ENCODE peak calls at places on chromosome 22, in eight cellular contexts. One of them, this sample, is unnamed.

GRCh38 chr22:17734197-17734596 is 40.1 kb downstream of the BID start:
- DNase-seq in upper lobe of right lung: no peak
- DNase-seq in tibial artery: no peak
- DNase-seq in GM23338: no peak
- DNase-seq in stomach: no peak
- DNase-seq in transverse colon: no peak
- DNase-seq in cardiac muscle cell: no peak
- DNase-seq in IMR-90: peak; percentile 87
- DNase-seq in this sample: no peak

GRCh38 chr22:49930596-49931412 is 12.4 kb downstream of the CRELD2 start:
- DNase-seq in stomach: peak; percentile 87
- DNase-seq in GM23338: peak; percentile 43
- DNase-seq in transverse colon: peak; percentile 83
- DNase-seq in tibial artery: peak; percentile 80
- DNase-seq in upper lobe of right lung: peak; percentile 79
- DNase-seq in IMR-90: peak; percentile 66
- DNase-seq in cardiac muscle cell: peak; percentile 87
- DNase-seq in this sample: peak; percentile 75

GRCh38 chr22:20638143-20638870 is 130.9 kb downstream of the MED15 start:
- DNase-seq in stomach: peak; percentile 54
- DNase-seq in cardiac muscle cell: no peak
- DNase-seq in upper lobe of right lung: peak; percentile 7
- DNase-seq in transverse colon: no peak
- DNase-seq in tibial artery: no peak
- DNase-seq in IMR-90: no peak
- DNase-seq in GM23338: no peak
- DNase-seq in this sample: no peak

GRCh38 chr22:20031732-20032406 is 11.0 kb downstream of the TANGO2 start:
- DNase-seq in cardiac muscle cell: no peak
- DNase-seq in IMR-90: no peak
- DNase-seq in stomach: peak; percentile 35
- DNase-seq in GM23338: peak; percentile 46
- DNase-seq in tibial artery: no peak
- DNase-seq in transverse colon: peak; percentile 61
- DNase-seq in upper lobe of right lung: no peak
- DNase-seq in this sample: no peak

GRCh38 chr22:45216133-45217003 is 24.3 kb downstream of the KIAA0930 start:
- DNase-seq in cardiac muscle cell: peak; percentile 72
- DNase-seq in stomach: no peak
- DNase-seq in transverse colon: no peak
- DNase-seq in IMR-90: peak; percentile 98
- DNase-seq in tibial artery: no peak
- DNase-seq in upper lobe of right lung: no peak
- DNase-seq in GM23338: peak; percentile 68
- DNase-seq in this sample: peak; percentile 21

GRCh38 chr22:24423519-24424000 is 3.8 kb upstream of the ADORA2A start:
- DNase-seq in GM23338: peak; percentile 70
- DNase-seq in upper lobe of right lung: peak; percentile 86
- DNase-seq in IMR-90: no peak
- DNase-seq in cardiac muscle cell: peak; percentile 74
- DNase-seq in transverse colon: peak; percentile 56
- DNase-seq in tibial artery: no peak
- DNase-seq in stomach: peak; percentile 73
- DNase-seq in this sample: peak; percentile 82

GRCh38 chr22:43990044-43990443 is 34.1 kb upstream of the PARVB start:
- DNase-seq in stomach: no peak
- DNase-seq in upper lobe of right lung: peak; percentile 35
- DNase-seq in tibial artery: no peak
- DNase-seq in GM23338: no peak
- DNase-seq in transverse colon: no peak
- DNase-seq in cardiac muscle cell: no peak
- DNase-seq in IMR-90: no peak
- DNase-seq in this sample: peak; percentile 23

GRCh38 chr22:22767876-22768602 is 119.6 kb upstream of the IGLL5 start:
- DNase-seq in IMR-90: no peak
- DNase-seq in tibial artery: no peak
- DNase-seq in cardiac muscle cell: no peak
- DNase-seq in transverse colon: no peak
- DNase-seq in stomach: no peak
- DNase-seq in GM23338: peak; percentile 80
- DNase-seq in upper lobe of right lung: no peak
- DNase-seq in this sample: no peak

GRCh38 chr22:38734203-38735100 is 21.3 kb downstream of the SUN2 start:
- DNase-seq in GM23338: no peak
- DNase-seq in IMR-90: no peak
- DNase-seq in tibial artery: no peak
- DNase-seq in upper lobe of right lung: peak; percentile 51
- DNase-seq in stomach: no peak
- DNase-seq in transverse colon: no peak
- DNase-seq in cardiac muscle cell: no peak
- DNase-seq in this sample: no peak

GRCh38 chr22:20238567-20239062 is 29.5 kb downstream of the RTN4R start:
- DNase-seq in upper lobe of right lung: peak; percentile 84
- DNase-seq in stomach: peak; percentile 77
- DNase-seq in transverse colon: peak; percentile 44
- DNase-seq in tibial artery: no peak
- DNase-seq in GM23338: peak; percentile 88
- DNase-seq in IMR-90: no peak
- DNase-seq in cardiac muscle cell: peak; percentile 67
- DNase-seq in this sample: peak; percentile 76

GRCh38 chr22:19811811-19812771 is 42.6 kb downstream of the GNB1L start:
- DNase-seq in GM23338: no peak
- DNase-seq in upper lobe of right lung: no peak
- DNase-seq in IMR-90: no peak
- DNase-seq in stomach: peak; percentile 22
- DNase-seq in cardiac muscle cell: no peak
- DNase-seq in tibial artery: no peak
- DNase-seq in transverse colon: no peak
- DNase-seq in this sample: peak; percentile 41

GRCh38 chr22:38474003-38474607 is 6.2 kb downstream of the KDELR3 start:
- DNase-seq in IMR-90: no peak
- DNase-seq in stomach: no peak
- DNase-seq in GM23338: no peak
- DNase-seq in cardiac muscle cell: no peak
- DNase-seq in transverse colon: no peak
- DNase-seq in upper lobe of right lung: peak; percentile 34
- DNase-seq in tibial artery: peak; percentile 10
- DNase-seq in this sample: no peak

GRCh38 chr22:28927526-28928089 is 44.2 kb downstream of the ZNRF3 start:
- DNase-seq in transverse colon: no peak
- DNase-seq in IMR-90: no peak
- DNase-seq in cardiac muscle cell: no peak
- DNase-seq in upper lobe of right lung: no peak
- DNase-seq in stomach: no peak
- DNase-seq in tibial artery: no peak
- DNase-seq in GM23338: no peak
- DNase-seq in this sample: no peak

GRCh38 chr22:20127869-20128618 is 3.6 kb upstream of the ZDHHC8 start:
- DNase-seq in stomach: no peak
- DNase-seq in transverse colon: no peak
- DNase-seq in cardiac muscle cell: no peak
- DNase-seq in tibial artery: no peak
- DNase-seq in IMR-90: no peak
- DNase-seq in GM23338: no peak
- DNase-seq in upper lobe of right lung: no peak
- DNase-seq in this sample: no peak

GRCh38 chr22:26556904-26557303 is 33.0 kb downstream of the TPST2 start:
- DNase-seq in GM23338: no peak
- DNase-seq in tibial artery: no peak
- DNase-seq in stomach: no peak
- DNase-seq in IMR-90: no peak
- DNase-seq in transverse colon: no peak
- DNase-seq in upper lobe of right lung: no peak
- DNase-seq in cardiac muscle cell: no peak
- DNase-seq in this sample: no peak
- H3K27ac ChIP-seq in GM23338: peak overlapping the region; percentile 58
- H3K27ac ChIP-seq in tibial artery: no peak overlapping the region
- H3K27ac ChIP-seq in stomach: no peak overlapping the region
- H3K27ac ChIP-seq in IMR-90: no peak overlapping the region
- H3K27ac ChIP-seq in transverse colon: no peak overlapping the region
- H3K27ac ChIP-seq in upper lobe of right lung: no peak overlapping the region
- H3K27ac ChIP-seq in cardiac muscle cell: no peak overlapping the region
- H3K27ac ChIP-seq in this sample: no peak overlapping the region

GRCh38 chr22:33851985-33852384 is 68.3 kb downstream of the LARGE1 start:
- DNase-seq in stomach: peak; percentile 49
- DNase-seq in GM23338: no peak
- DNase-seq in transverse colon: no peak
- DNase-seq in tibial artery: no peak
- DNase-seq in cardiac muscle cell: no peak
- DNase-seq in IMR-90: no peak
- DNase-seq in upper lobe of right lung: no peak
- DNase-seq in this sample: no peak
- H3K27ac ChIP-seq in stomach: peak overlapping the region; percentile 80
- H3K27ac ChIP-seq in GM23338: peak overlapping the region; percentile 93
- H3K27ac ChIP-seq in transverse colon: peak overlapping the region; percentile 34
- H3K27ac ChIP-seq in tibial artery: no peak overlapping the region
- H3K27ac ChIP-seq in cardiac muscle cell: no peak overlapping the region
- H3K27ac ChIP-seq in IMR-90: no peak overlapping the region
- H3K27ac ChIP-seq in upper lobe of right lung: no peak overlapping the region
- H3K27ac ChIP-seq in this sample: no peak overlapping the region

DNA sequence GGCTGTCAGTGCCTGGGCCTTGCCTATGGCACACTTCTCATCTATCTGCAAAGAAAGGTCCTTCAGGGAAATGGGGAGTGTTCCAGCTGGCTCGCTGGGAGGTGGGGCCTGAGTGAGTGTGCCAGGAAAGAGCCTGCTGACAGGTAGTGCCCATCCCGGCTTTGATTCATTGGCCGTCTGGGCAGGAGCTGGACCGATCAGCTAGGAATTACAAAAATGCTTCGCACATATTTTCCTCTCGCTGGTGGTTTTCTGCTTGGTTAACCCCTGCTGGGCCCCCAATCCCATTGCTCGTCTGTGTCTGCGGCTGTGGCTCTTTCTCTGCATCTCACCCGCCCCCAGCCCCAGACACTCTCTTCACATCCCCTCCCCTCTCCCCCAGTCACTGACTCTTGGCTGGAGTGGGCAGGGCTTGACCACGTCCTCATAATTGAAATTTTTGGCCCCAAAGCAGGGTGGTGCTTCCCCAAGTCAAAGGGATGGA is 10.8 kb downstream of the LIF start:
- DNase-seq in cardiac muscle cell: no peak
- DNase-seq in upper lobe of right lung: no peak
- DNase-seq in transverse colon: no peak
- DNase-seq in IMR-90: peak; percentile 88
- DNase-seq in GM23338: peak; percentile 56
- DNase-seq in tibial artery: no peak
- DNase-seq in stomach: no peak
- DNase-seq in this sample: no peak
- H3K27ac ChIP-seq in cardiac muscle cell: no peak overlapping the region
- H3K27ac ChIP-seq in upper lobe of right lung: peak overlapping the region; percentile 1
- H3K27ac ChIP-seq in transverse colon: no peak overlapping the region
- H3K27ac ChIP-seq in IMR-90: peak overlapping the region; percentile 91
- H3K27ac ChIP-seq in GM23338: no peak overlapping the region
- H3K27ac ChIP-seq in tibial artery: no peak overlapping the region
- H3K27ac ChIP-seq in stomach: no peak overlapping the region
- H3K27ac ChIP-seq in this sample: peak overlapping the region; percentile 21

GRCh38 chr22:40329021-40329456 is 17.3 kb upstream of the ADSL start:
- DNase-seq in stomach: no peak
- DNase-seq in cardiac muscle cell: no peak
- DNase-seq in IMR-90: no peak
- DNase-seq in upper lobe of right lung: no peak
- DNase-seq in tibial artery: no peak
- DNase-seq in GM23338: no peak
- DNase-seq in transverse colon: no peak
- DNase-seq in this sample: no peak

GRCh38 chr22:40329466-40329865 is 16.8 kb upstream of the ADSL start:
- DNase-seq in upper lobe of right lung: no peak
- DNase-seq in GM23338: no peak
- DNase-seq in tibial artery: no peak
- DNase-seq in cardiac muscle cell: no peak
- DNase-seq in stomach: no peak
- DNase-seq in IMR-90: no peak
- DNase-seq in transverse colon: no peak
- DNase-seq in this sample: no peak

GRCh38 chr22:40328551-40328950 is 17.7 kb upstream of the ADSL start:
- DNase-seq in cardiac muscle cell: no peak
- DNase-seq in GM23338: no peak
- DNase-seq in transverse colon: no peak
- DNase-seq in tibial artery: no peak
- DNase-seq in IMR-90: no peak
- DNase-seq in upper lobe of right lung: no peak
- DNase-seq in stomach: no peak
- DNase-seq in this sample: no peak

GRCh38 chr22:40325315-40325714 is 21.0 kb upstream of the ADSL start:
- DNase-seq in upper lobe of right lung: no peak
- DNase-seq in IMR-90: no peak
- DNase-seq in stomach: no peak
- DNase-seq in transverse colon: no peak
- DNase-seq in cardiac muscle cell: no peak
- DNase-seq in GM23338: no peak
- DNase-seq in tibial artery: no peak
- DNase-seq in this sample: no peak

DNA sequence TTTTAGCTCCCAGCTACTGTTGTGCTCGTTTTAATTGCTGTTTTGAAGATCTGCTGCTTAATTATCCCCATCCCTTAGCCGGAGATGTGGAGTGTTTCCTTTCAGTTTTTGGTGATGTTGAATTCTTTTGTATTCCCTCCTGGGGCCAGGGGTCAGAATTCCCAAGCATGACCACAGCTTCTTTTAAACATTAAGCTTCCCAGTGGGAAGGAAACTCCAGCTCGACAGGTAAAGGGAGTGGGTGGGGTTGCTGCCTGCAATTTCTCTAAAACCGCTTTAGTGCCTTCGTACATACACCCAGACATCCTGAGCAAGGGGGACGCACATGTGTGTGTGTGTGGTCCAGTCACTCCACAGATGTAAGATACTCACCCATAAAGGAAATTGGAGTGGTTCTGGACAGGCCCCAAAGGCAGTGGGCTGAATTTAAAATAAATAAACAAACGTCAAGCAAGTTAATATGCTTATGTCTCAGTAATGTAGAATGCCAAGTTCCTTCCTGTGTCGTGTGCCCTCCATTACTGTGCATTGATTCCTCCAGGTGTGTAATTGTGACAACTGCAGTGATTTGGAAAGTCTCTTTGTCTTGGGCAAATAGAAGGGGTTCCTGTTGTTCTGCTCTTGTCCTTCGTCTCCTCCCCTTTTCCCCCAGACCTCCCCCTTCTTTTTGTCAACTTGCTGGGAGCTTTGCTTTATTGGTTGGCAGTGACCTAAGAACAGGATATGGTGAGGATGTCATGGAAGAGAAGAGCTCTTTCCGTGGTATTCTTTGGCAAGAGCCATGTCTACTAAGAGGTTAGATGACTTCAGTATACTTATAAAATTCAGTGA is 19.2 kb upstream of the ADSL start:
- DNase-seq in IMR-90: peak; percentile 67
- DNase-seq in tibial artery: no peak
- DNase-seq in cardiac muscle cell: no peak
- DNase-seq in upper lobe of right lung: no peak
- DNase-seq in GM23338: peak; percentile 63
- DNase-seq in transverse colon: no peak
- DNase-seq in stomach: no peak
- DNase-seq in this sample: no peak
- H3K27ac ChIP-seq in IMR-90: no peak overlapping the region
- H3K27ac ChIP-seq in tibial artery: no peak overlapping the region
- H3K27ac ChIP-seq in cardiac muscle cell: peak overlapping the region; percentile 23
- H3K27ac ChIP-seq in upper lobe of right lung: no peak overlapping the region
- H3K27ac ChIP-seq in GM23338: peak overlapping the region; percentile 46
- H3K27ac ChIP-seq in transverse colon: peak overlapping the region; percentile 19
- H3K27ac ChIP-seq in stomach: peak overlapping the region; percentile 16
- H3K27ac ChIP-seq in this sample: no peak overlapping the region

This sample was measured in lower lobe of right lung.